ENCODE peak calls at places on chromosome 3, in four cellular contexts. F is stimulated activated CD4-positive, alpha-beta T cell treated with anti-CD3 and anti-CD28 coated beads, Interleukin-12 subunit alpha, Interleukin-12 subunit beta, amount 100 ng/mL, for 48 hours; T is neural progenitor cell; A is islet precursor cell. V is an unnamed sample.
A peak's percentile ranks its signal among the peaks of the same experiment; 100 is the strongest.

GRCh38 chr3:38247366-38248035 is 18.1 kb upstream of the SLC22A13 start:
- DNase-seq in F (no peak), A (peak; percentile 63), T (no peak), V (no peak)

GRCh38 chr3:39718674-39719595 is 90.5 kb upstream of the MYRIP start:
- DNase-seq in A (peak; percentile 90), F (no peak), T (no peak), V (no peak)

GRCh38 chr3:141368925-141369794 is 856 bp downstream of the ZBTB38 start:
- DNase-seq in F (no peak), T (no peak), A (no peak), V (no peak)

GRCh38 chr3:105676621-105677300 is 192.1 kb downstream of the CBLB start:
- DNase-seq in F (peak; percentile 42), T (no peak), A (no peak), V (no peak)

GRCh38 chr3:128275316-128276150 is 122.3 kb downstream of the EEFSEC start:
- DNase-seq in T (no peak), A (peak; percentile 52), F (no peak), V (peak; percentile 18)

GRCh38 chr3:61561374-61562041 is at the start of gene PTPRG:
- DNase-seq in F (no peak), T (peak; percentile 96), A (peak; percentile 94), V (peak; percentile 85)

GRCh38 chr3:195178124-195178910 is 92.6 kb downstream of the XXYLT1 start:
- DNase-seq in F (no peak), A (no peak), T (no peak), V (no peak)

GRCh38 chr3:58422756-58423324 is 10.8 kb downstream of the PDHB start:
- DNase-seq in T (no peak), A (peak; percentile 46), F (no peak), V (no peak)

GRCh38 chr3:72162649-72163184 is 377.8 kb upstream of the PROK2 start:
- DNase-seq in F (no peak), T (no peak), A (peak; percentile 85), V (no peak)

GRCh38 chr3:38536686-38537085 is 40.5 kb downstream of the EXOG start:
- DNase-seq in T (no peak), F (no peak), A (no peak), V (no peak)

GRCh38 chr3:22908974-22909507 is 294.1 kb upstream of the UBE2E2 start:
- DNase-seq in T (no peak), A (no peak), F (no peak), V (no peak)

GRCh38 chr3:186280737-186281136 is 81.3 kb downstream of the DGKG start:
- DNase-seq in F (no peak), A (no peak), T (no peak), V (no peak)

GRCh38 chr3:129502641-129503386 is 25.6 kb upstream of the RHO start:
- DNase-seq in F (no peak), A (no peak), T (no peak), V (no peak)

GRCh38 chr3:133574260-133574881 is 885 bp downstream of the CDV3 start:
- DNase-seq in T (peak; percentile 84), A (peak; percentile 80), F (peak; percentile 62), V (peak; percentile 50)

V was measured in H9.